ENCODE peak calls at places on chromosomes 2 and 18, in nine cellular contexts. H is astrocyte of the cerebellum; O is activated T-cell treated with anti-CD3 and anti-CD28 coated beads for 24 hours; E is Peyer's patch; N is SK-N-MC; V is osteocyte; L is activated CD8-positive, alpha-beta T cell treated with anti-CD3 and anti-CD28 coated beads, Interleukin-2, amount 10 ng/mL, durations not matched to agents 7 days and 5 days; J is thyroid gland; P is dorsolateral prefrontal cortex. C is an unnamed sample.

GRCh38 chr2:102950547-102950946 is 188.7 kb downstream of the TMEM182 start:
- DNase-seq in H (no peak), O (no peak), E (no peak), N (no peak), V (no peak), L (no peak), J (no peak), P (no peak), C (no peak)

GRCh38 chr2:55875434-55876135 is 48.0 kb downstream of the EFEMP1 start:
- DNase-seq in H (no peak), O (no peak), E (no peak), N (no peak), V (no peak), L (no peak), J (no peak), P (no peak), C (no peak)

GRCh38 chr2:199535445-199536177 is 77.9 kb upstream of the SATB2 start:
- DNase-seq in H (no peak), O (no peak), E (no peak), N (no peak), V (no peak), L (no peak), J (no peak), P (no peak), C (no peak)

GRCh38 chr2:130890941-130891669 is 54.4 kb downstream of the ARHGEF4 start:
- DNase-seq in H (no peak), O (no peak), E (no peak), N (no peak), V (no peak), L (no peak), J (no peak), P (no peak), C (no peak)

GRCh38 chr2:37843554-37843953 is 81.5 kb upstream of the RMDN2 start:
- DNase-seq in H (no peak), O (no peak), E (no peak), N (no peak), V (no peak), L (no peak), J (no peak), P (no peak), C (no peak)

GRCh38 chr2:19488009-19488691 is 129.7 kb upstream of the OSR1 start:
- DNase-seq in H (no peak), O (no peak), E (no peak), N (no peak), V (no peak), L (peak), J (no peak), P (no peak), C (no peak)

GRCh38 chr2:18067980-18068379 is 189.5 kb downstream of the KCNS3 start:
- DNase-seq in H (no peak), O (no peak), E (no peak), N (no peak), V (no peak), L (no peak), J (peak), P (no peak), C (no peak)

GRCh38 chr18:68797901-68798300 is at the start of gene CCDC102B:
- DNase-seq in H (peak), O (no peak), E (no peak), N (peak), V (no peak), L (no peak), J (no peak), P (no peak), C (no peak)

GRCh38 chr2:169961911-169962310 is 134.7 kb downstream of the UBR3 start:
- DNase-seq in H (no peak), O (no peak), E (no peak), N (no peak), V (no peak), L (no peak), J (no peak), P (no peak), C (no peak)

GRCh38 chr2:12493031-12493513 is 223.7 kb upstream of the TRIB2 start:
- DNase-seq in H (peak), O (peak), E (no peak), N (no peak), V (no peak), L (no peak), J (peak), P (no peak), C (peak)

GRCh38 chr2:107775171-107775570 is 51.5 kb upstream of the RGPD4 start:
- DNase-seq in H (no peak), O (no peak), E (no peak), N (no peak), V (no peak), L (no peak), J (no peak), P (no peak), C (no peak)

GRCh38 chr2:187013058-187013457 is 164.1 kb upstream of the ZSWIM2 start:
- DNase-seq in H (no peak), O (no peak), E (no peak), N (no peak), V (no peak), L (no peak), J (no peak), P (no peak), C (no peak)

GRCh38 chr18:31819106-31819924 is 58.6 kb upstream of the SLC25A52 start:
- DNase-seq in H (peak), O (no peak), E (no peak), N (peak), V (no peak), L (peak), J (no peak), P (no peak), C (no peak)

GRCh38 chr2:20499387-20499786 is 52.5 kb downstream of the RHOB start:
- DNase-seq in H (no peak), O (no peak), E (no peak), N (no peak), V (no peak), L (no peak), J (no peak), P (no peak), C (no peak)

GRCh38 chr2:29010946-29011649 is 30.0 kb downstream of the TOGARAM2 start:
- DNase-seq in H (no peak), O (no peak), E (peak), N (no peak), V (no peak), L (peak), J (peak), P (no peak), C (peak)

GRCh38 chr18:74540689-74541421 is 6.6 kb downstream of the CNDP1 start:
- DNase-seq in H (no peak), O (no peak), E (no peak), N (no peak), V (no peak), L (no peak), J (no peak), P (no peak), C (no peak)

GRCh38 chr2:121519153-121519552 is 11.5 kb upstream of the RNU4ATAC start:
- DNase-seq in H (no peak), O (no peak), E (no peak), N (no peak), V (no peak), L (no peak), J (no peak), P (no peak), C (no peak)

GRCh38 chr2:36379710-36380448 is 24.3 kb downstream of the CRIM1 start:
- DNase-seq in H (peak), O (no peak), E (no peak), N (no peak), V (no peak), L (no peak), J (no peak), P (no peak), C (no peak)

GRCh38 chr2:26033270-26033768 is 565 bp upstream of the RAB10 start:
- DNase-seq in H (peak), O (no peak), E (no peak), N (no peak), V (peak), L (no peak), J (peak), P (no peak), C (no peak)

GRCh38 chr18:23879966-23880565 is 134.5 kb upstream of the TTC39C start:
- DNase-seq in H (no peak), O (no peak), E (no peak), N (no peak), V (no peak), L (no peak), J (no peak), P (no peak), C (no peak)

GRCh38 chr2:167859676-167860075 is 387.7 kb downstream of the STK39 start:
- DNase-seq in H (no peak), O (no peak), E (no peak), N (no peak), V (no peak), L (no peak), J (no peak), P (no peak), C (no peak)

GRCh38 chr2:68695971-68696370 is 38.6 kb upstream of the ARHGAP25 start:
- DNase-seq in H (no peak), O (no peak), E (no peak), N (no peak), V (no peak), L (no peak), J (no peak), P (no peak), C (no peak)

GRCh38 chr2:212517693-212518092 is 20.9 kb downstream of the ERBB4 start:
- DNase-seq in H (no peak), O (no peak), E (no peak), N (no peak), V (no peak), L (no peak), J (no peak), P (no peak), C (no peak)

GRCh38 chr2:209726311-209726710 is 45.3 kb upstream of the UNC80 start:
- DNase-seq in H (no peak), O (no peak), E (no peak), N (no peak), V (no peak), L (no peak), J (no peak), P (no peak), C (no peak)

GRCh38 chr2:231037202-231037730 is at the start of gene C2orf72:
- DNase-seq in H (no peak), O (no peak), E (no peak), N (no peak), V (no peak), L (no peak), J (no peak), P (no peak), C (no peak)

GRCh38 chr2:8427211-8427610 is 254.6 kb upstream of the ID2 start:
- DNase-seq in H (no peak), O (no peak), E (no peak), N (no peak), V (no peak), L (no peak), J (no peak), P (no peak), C (no peak)

GRCh38 chr2:75574106-75574505 is 13.4 kb upstream of the EVA1A start:
- DNase-seq in H (no peak), O (no peak), E (no peak), N (no peak), V (no peak), L (no peak), J (no peak), P (no peak), C (no peak)

GRCh38 chr2:221539246-221539645 is 32.9 kb downstream of the EPHA4 start:
- DNase-seq in H (no peak), O (no peak), E (no peak), N (no peak), V (no peak), L (no peak), J (no peak), P (no peak), C (no peak)

GRCh38 chr2:69118609-69119008 is 105.6 kb downstream of the ANTXR1 start:
- DNase-seq in H (peak), O (no peak), E (no peak), N (no peak), V (no peak), L (no peak), J (no peak), P (no peak), C (no peak)

GRCh38 chr2:159124931-159125467 is 156.6 kb downstream of the TANC1 start:
- DNase-seq in H (no peak), O (no peak), E (no peak), N (no peak), V (no peak), L (no peak), J (no peak), P (no peak), C (no peak)

GRCh38 chr2:11158916-11159573 is 3.8 kb downstream of the SLC66A3 start:
- DNase-seq in H (no peak), O (no peak), E (no peak), N (no peak), V (no peak), L (no peak), J (no peak), P (no peak), C (no peak)

GRCh38 chr2:224712346-224712745 is 3.8 kb downstream of the CCDC195 start:
- DNase-seq in H (no peak), O (no peak), E (no peak), N (no peak), V (no peak), L (no peak), J (no peak), P (no peak), C (no peak)